ENCODE peak calls at places on chromosomes 5 and 9, in seven cellular contexts. J is PC-9, P is SK-N-SH, H is GM23248, W is GM23338, T is hepatocyte, S is PC-3. F is an unnamed sample. For H4K20me1 and H3K9me2, the result is how much of the 10 kb centered on the place peaks cover.

GRCh38 chr5:75818661-75819060 is 101.4 kb upstream of the POC5 start:
- DNase-seq in J (no peak), H (no peak), T (no peak), S (no peak), W (no peak), P (no peak), F (no peak)

GRCh38 chr5:34598177-34598794 is 57.8 kb upstream of the RAI14 start:
- DNase-seq in T (peak), H (peak), J (peak), W (no peak), P (no peak), S (peak), F (no peak)

GRCh38 chr5:16437974-16438373 is 27.6 kb downstream of the ZNF622 start:
- DNase-seq in P (no peak), J (no peak), S (peak), T (no peak), W (peak), H (peak), F (no peak)

GRCh38 chr9:128341435-128341849 is 1.1 kb downstream of the SLC27A4 start:
- DNase-seq in W (peak), T (peak), J (peak), P (peak), H (peak), S (peak), F (peak)

GRCh38 chr5:172766287-172767104 is 4.5 kb downstream of the DUSP1 start:
- DNase-seq in W (no peak), S (peak), P (no peak), J (no peak), H (peak), T (peak), F (no peak)

GRCh38 chr5:132277971-132278964 is 15.9 kb upstream of the SLC22A4 start:
- DNase-seq in T (peak), W (peak), J (no peak), S (no peak), P (no peak), H (no peak), F (no peak)

GRCh38 chr5:1522601-1523479 is 920 bp downstream of the LPCAT1 start:
- DNase-seq in J (no peak), S (no peak), T (peak), P (peak), H (peak), W (no peak), F (peak)

GRCh38 chr9:126296687-126297086 is 29.9 kb upstream of the MVB12B start:
- DNase-seq in P (no peak), S (no peak), W (no peak), J (no peak), T (no peak), H (no peak), F (no peak)

GRCh38 chr5:160287378-160288051 is 24.8 kb downstream of the CCNJL start:
- DNase-seq in P (peak), S (no peak), J (peak), T (peak), H (no peak), W (peak), F (no peak)

GRCh38 chr5:160286947-160287346 is 25.4 kb downstream of the CCNJL start:
- DNase-seq in W (no peak), S (no peak), P (no peak), T (no peak), J (no peak), H (no peak), F (no peak)

GRCh38 chr5:160281275-160281674 is 31.1 kb downstream of the CCNJL start:
- DNase-seq in T (no peak), J (no peak), H (no peak), S (no peak), P (no peak), W (no peak), F (no peak)

GRCh38 chr5:160285311-160285710 is 27.1 kb downstream of the CCNJL start:
- DNase-seq in J (no peak), T (no peak), H (no peak), W (no peak), P (no peak), S (no peak), F (no peak)

GRCh38 chr5:160284271-160284670 is 28.1 kb downstream of the CCNJL start:
- DNase-seq in W (no peak), T (no peak), S (no peak), H (no peak), P (no peak), J (no peak), F (no peak)
- H4K20me1 ChIP-seq in W (under half), T (under half), S (under half), H (under half), P (under half), J (under half), F (under half)

GRCh38 chr9:124973807-124974206 is 32.9 kb upstream of the GOLGA1 start:
- DNase-seq in J (no peak), P (no peak), T (no peak), H (no peak), W (no peak), S (no peak), F (no peak)

GRCh38 chr9:124980434-124980833 is 39.6 kb upstream of the GOLGA1 start:
- DNase-seq in T (no peak), S (no peak), J (no peak), P (no peak), W (no peak), H (no peak), F (no peak)

GRCh38 chr9:124969401-124969800 is 28.5 kb upstream of the GOLGA1 start:
- DNase-seq in W (no peak), T (no peak), J (no peak), S (no peak), P (no peak), H (no peak), F (no peak)

GRCh38 chr9:124972241-124972770 is 31.4 kb upstream of the GOLGA1 start:
- DNase-seq in H (no peak), W (no peak), P (no peak), T (no peak), S (no peak), J (no peak), F (no peak)

GRCh38 chr9:124975131-124975530 is 34.2 kb upstream of the GOLGA1 start:
- DNase-seq in T (no peak), J (no peak), P (no peak), S (no peak), W (peak), H (no peak), F (peak)
- H3K9me2 ChIP-seq in T (under half), J (under half), P (under half), S (under half), W (under half), H (under half), F (under half)

DNA sequence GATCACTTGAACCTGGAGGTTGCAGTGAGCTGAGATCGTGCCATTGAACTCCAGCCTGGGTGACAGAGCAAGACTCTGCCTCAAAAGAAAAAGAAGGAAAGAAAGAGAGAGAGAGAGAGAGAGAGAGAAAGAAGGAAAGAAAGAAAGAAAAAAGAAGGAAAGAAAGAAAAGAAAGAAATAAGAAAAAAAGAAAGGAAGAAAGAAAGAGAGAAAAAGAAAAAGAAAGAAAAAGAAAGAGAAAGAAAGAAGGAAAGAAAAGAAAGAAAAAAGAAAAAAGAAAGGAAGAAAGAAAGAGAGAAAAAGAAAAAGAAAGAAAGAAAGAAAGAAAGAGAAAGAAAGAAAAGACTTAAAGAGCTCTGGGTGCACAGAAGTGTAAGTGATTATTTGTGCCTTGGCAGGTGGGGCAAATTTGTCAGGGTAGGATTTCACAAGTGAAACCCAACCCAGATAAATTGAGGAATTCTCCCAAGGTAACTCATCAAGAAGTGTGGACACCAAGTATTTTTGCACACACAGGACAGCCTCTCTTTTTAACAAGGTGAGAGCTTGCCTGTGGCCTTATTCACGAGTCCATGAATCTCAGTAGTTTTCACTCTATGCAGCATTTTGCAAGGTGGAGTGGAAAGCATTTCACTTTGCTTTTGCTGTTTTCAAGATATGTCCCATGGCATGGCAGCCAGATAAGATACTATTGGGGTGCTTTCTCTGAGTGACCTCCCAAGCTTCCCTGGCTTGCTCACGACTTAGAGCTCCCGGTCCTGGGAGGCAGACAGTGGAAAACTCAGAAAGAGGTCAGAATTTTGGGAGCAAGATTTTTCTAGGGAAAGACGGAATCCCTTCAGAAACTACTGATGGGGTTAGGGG is 57.8 kb downstream of the C9orf153 start:
- DNase-seq in J (no peak), S (no peak), T (no peak), H (no peak), P (no peak), W (no peak), F (no peak)
- H2AFZ ChIP-seq in J (no peak), S (no peak), T (no peak), H (no peak), P (no peak), W (peak), F (no peak)

GRCh38 chr9:36867241-36867640 is 166.8 kb downstream of the PAX5 start:
- DNase-seq in S (no peak), P (no peak), H (no peak), T (no peak), J (no peak), W (no peak), F (no peak)
- H4K20me1 ChIP-seq in S (under half), P (under half), H (under half), T (under half), J (under half), W (under half), F (under half)

DNA sequence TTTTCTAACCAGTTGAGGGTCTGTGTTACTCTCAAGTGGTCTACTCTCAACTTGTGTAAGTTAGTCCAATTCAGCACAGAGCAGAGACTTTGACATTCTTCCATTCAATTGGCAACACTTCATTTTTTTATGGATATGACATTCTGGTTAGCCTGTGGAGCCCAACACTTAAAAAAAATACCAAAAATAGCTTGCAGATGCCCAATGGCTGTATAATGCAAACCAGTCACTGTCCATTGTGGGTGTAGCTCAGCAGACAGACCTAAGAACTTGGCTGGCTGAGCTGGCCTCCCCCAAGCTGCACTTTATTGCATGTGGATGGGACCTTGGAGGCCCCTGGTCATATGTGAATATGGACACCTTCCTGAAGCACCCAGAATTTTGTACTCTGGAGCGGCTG is 103.2 kb downstream of the DPYSL3 start:
- DNase-seq in H (peak), W (no peak), S (no peak), J (no peak), T (no peak), P (no peak), F (no peak)
- H3K9me2 ChIP-seq in H (under half), W (under half), S (under half), J (under half), T (under half), P (under half), F (under half)

GRCh38 chr9:21687351-21687750 is 115.1 kb upstream of the MTAP start:
- DNase-seq in T (no peak), H (no peak), J (no peak), S (no peak), W (no peak), P (no peak), F (no peak)
- H2AFZ ChIP-seq in T (no peak), H (no peak), J (no peak), S (no peak), W (no peak), P (no peak), F (no peak)

GRCh38 chr5:147415663-147416062 is 94.2 kb downstream of the DPYSL3 start:
- DNase-seq in W (no peak), J (no peak), H (no peak), P (no peak), S (no peak), T (no peak), F (no peak)
- H4K20me1 ChIP-seq in W (half or more), J (under half), H (under half), P (under half), S (under half), T (under half), F (under half)

GRCh38 chr9:104841601-104842106 is 77.7 kb downstream of the NIPSNAP3B start:
- DNase-seq in T (no peak), S (no peak), H (no peak), J (no peak), P (no peak), W (no peak), F (no peak)

GRCh38 chr9:104842698-104843097 is 78.8 kb downstream of the NIPSNAP3B start:
- DNase-seq in S (no peak), P (no peak), H (no peak), W (peak), T (no peak), J (no peak), F (no peak)

GRCh38 chr9:104843644-104844226 is 79.8 kb downstream of the NIPSNAP3B start:
- DNase-seq in W (peak), P (peak), T (no peak), J (no peak), H (no peak), S (no peak), F (no peak)

GRCh38 chr9:104849023-104849422 is 78.9 kb downstream of the ABCA1 start:
- DNase-seq in T (no peak), S (no peak), P (no peak), J (no peak), W (no peak), H (no peak), F (no peak)

DNA sequence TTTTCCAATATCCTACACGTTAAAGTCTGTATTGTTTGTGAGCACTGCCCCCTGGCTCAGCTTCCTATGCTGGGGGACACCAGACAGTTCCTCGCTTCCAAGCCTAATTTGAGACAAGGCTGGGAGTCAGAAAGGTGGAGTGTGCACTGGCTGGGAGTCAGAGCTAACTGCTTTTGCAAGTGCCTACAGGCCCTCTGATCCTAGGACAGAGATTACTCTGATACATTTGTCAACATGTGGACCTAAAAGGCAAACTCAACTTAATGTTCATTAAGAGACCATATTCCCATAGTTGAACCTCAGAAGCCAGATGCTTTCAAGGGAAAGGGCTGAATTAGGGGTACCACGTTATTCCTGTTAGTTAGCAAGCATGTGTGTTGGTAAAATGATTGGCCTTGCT is 80.8 kb downstream of the NIPSNAP3B start:
- DNase-seq in J (no peak), S (no peak), W (no peak), T (no peak), H (no peak), P (no peak), F (no peak)
- H3K9me2 ChIP-seq in J (under half), S (under half), W (under half), T (under half), H (under half), P (under half), F (under half)